ENCODE peak calls at places on chromosomes 11 and 22, in five cellular contexts. J, O, N, Z and Y are unnamed samples.

GRCh38 chr11:22192289-22192641 is 620 bp upstream of the ANO5 start:
- DNase-seq in Z (no peak), J (no peak), N (no peak), O (no peak), Y (no peak)

GRCh38 chr22:50102946-50103345 is 13.1 kb downstream of the MOV10L1 start:
- DNase-seq in Z (no peak), O (no peak), N (no peak), J (no peak), Y (no peak)

GRCh38 chr11:82462588-82462987 is 271.1 kb downstream of the FAM181B start:
- DNase-seq in Z (no peak), O (no peak), J (no peak), N (no peak), Y (no peak)

GRCh38 chr22:24338701-24339451 is 68.2 kb downstream of the SPECC1L start:
- DNase-seq in Z (no peak), N (no peak), O (no peak), J (no peak), Y (no peak)

GRCh38 chr11:106091480-106092123 is 14.1 kb downstream of the AASDHPPT start:
- DNase-seq in Z (no peak), O (no peak), N (no peak), J (peak; percentile 80), Y (no peak)

GRCh38 chr22:50544746-50545253 is 899 bp upstream of the KLHDC7B start:
- DNase-seq in N (no peak), Z (peak; percentile 75), J (no peak), O (peak; percentile 37), Y (no peak)

GRCh38 chr11:71129624-71130023 is 122.8 kb downstream of the SHANK2 start:
- DNase-seq in N (no peak), Z (no peak), O (no peak), J (no peak), Y (no peak)

GRCh38 chr22:27223317-27224177 is 566.2 kb downstream of the MIAT start:
- DNase-seq in Z (no peak), N (peak; percentile 83), O (no peak), J (peak; percentile 96), Y (no peak)

GRCh38 chr11:2507945-2508749 is 63.3 kb downstream of the KCNQ1 start:
- DNase-seq in O (no peak), N (no peak), Z (no peak), J (no peak), Y (no peak)

GRCh38 chr11:70661763-70662501 is 263.6 kb downstream of the CTTN start:
- DNase-seq in Z (no peak), O (no peak), J (peak; percentile 22), N (no peak), Y (no peak)

GRCh38 chr11:28144808-28145207 is 36.6 kb downstream of the METTL15 start:
- DNase-seq in N (no peak), Z (no peak), O (no peak), J (peak; percentile 64), Y (peak; percentile 58)

GRCh38 chr22:23129149-23129548 is 12.6 kb downstream of the RSPH14 start:
- DNase-seq in J (no peak), O (no peak), Z (no peak), N (no peak), Y (no peak)

GRCh38 chr11:92893276-92893675 is 76.2 kb upstream of the MTNR1B start:
- DNase-seq in O (no peak), N (no peak), Z (no peak), J (no peak), Y (no peak)

GRCh38 chr11:67062526-67063373 is 6.1 kb downstream of the RHOD start:
- DNase-seq in Z (peak; percentile 95), O (no peak), N (no peak), J (no peak), Y (no peak)

GRCh38 chr22:42758929-42759629 is 38.4 kb upstream of the A4GALT start:
- DNase-seq in O (no peak), Z (no peak), J (peak; percentile 83), N (no peak), Y (no peak)

GRCh38 chr11:82315093-82315492 is 418.6 kb downstream of the FAM181B start:
- DNase-seq in N (no peak), O (no peak), J (no peak), Z (no peak), Y (no peak)

GRCh38 chr22:17562906-17563870 is at the start of gene SLC25A18:
- DNase-seq in O (no peak), J (peak; percentile 80), Z (no peak), N (no peak), Y (peak; percentile 25)
- TF ChIP-seq CTCF in O (no peak), J (peak; percentile 29), Z (no peak), N (peak; percentile 8), Y (peak; percentile 39)

DNA sequence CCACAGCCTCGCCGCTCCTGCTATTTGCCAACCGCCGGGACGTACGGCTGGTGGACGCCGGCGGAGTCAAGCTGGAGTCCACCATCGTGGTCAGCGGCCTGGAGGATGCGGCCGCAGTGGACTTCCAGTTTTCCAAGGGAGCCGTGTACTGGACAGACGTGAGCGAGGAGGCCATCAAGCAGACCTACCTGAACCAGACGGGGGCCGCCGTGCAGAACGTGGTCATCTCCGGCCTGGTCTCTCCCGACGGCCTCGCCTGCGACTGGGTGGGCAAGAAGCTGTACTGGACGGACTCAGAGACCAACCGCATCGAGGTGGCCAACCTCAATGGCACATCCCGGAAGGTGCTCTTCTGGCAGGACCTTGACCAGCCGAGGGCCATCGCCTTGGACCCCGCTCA is 35.5 kb downstream of the LRP5 start:
- DNase-seq in J (no peak), Z (no peak), N (no peak), O (no peak), Y (no peak)
- TF ChIP-seq CTCF in J (no peak), Z (no peak), N (no peak), O (no peak), Y (no peak)

DNA sequence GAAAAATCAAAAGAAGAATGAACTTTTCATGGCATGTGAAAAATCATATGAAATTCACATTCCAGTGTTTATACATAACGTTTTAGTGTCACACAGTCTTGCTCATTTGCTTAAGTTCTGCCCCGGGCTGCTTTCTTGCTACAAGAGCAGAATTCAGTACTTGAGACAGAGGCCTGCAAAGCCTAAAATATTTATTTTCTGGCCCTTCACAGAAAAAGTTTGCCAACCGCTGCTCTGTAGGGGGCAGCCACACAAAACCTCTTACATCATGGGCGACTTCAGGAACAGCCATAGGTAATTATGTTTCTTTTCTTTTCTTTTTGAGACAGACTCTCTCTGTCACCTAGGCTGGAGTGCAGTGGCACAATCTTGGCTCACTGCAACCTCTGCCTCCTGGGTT is 1.0 kb upstream of the ATG2A start:
- DNase-seq in O (peak; percentile 22), Z (no peak), J (peak; percentile 72), N (no peak), Y (no peak)
- TF ChIP-seq CTCF in O (peak; percentile 53), Z (peak; percentile 37), J (peak; percentile 39), N (peak; percentile 28), Y (peak; percentile 43)

GRCh38 chr22:29426476-29426875 is 11.9 kb upstream of the RFPL1 start:
- DNase-seq in O (no peak), N (no peak), Z (no peak), J (no peak), Y (no peak)
- TF ChIP-seq CTCF in O (no peak), N (no peak), Z (no peak), J (no peak), Y (no peak)

DNA sequence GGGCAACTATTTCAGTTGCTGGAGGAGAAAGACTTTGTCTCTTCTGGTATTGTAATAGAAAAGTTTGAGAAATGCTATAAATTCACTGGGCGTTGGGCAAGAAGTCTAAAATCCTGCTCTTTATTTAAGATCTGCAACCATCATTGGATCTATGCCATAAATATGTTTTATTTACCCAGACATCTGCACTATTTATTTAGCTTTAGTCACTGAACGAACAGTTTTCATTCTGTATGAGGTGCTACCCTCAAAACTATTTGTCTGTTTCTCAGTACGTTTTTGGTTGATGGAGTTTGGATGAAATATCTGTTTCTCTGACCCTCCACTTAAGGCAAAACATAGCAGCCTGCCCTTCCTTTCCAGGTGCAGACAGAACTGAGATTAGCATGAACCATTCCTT is 171.5 kb downstream of the SNX19 start:
- DNase-seq in N (no peak), J (no peak), O (no peak), Z (no peak), Y (no peak)
- TF ChIP-seq CTCF in N (no peak), J (no peak), O (no peak), Z (no peak), Y (no peak)

DNA sequence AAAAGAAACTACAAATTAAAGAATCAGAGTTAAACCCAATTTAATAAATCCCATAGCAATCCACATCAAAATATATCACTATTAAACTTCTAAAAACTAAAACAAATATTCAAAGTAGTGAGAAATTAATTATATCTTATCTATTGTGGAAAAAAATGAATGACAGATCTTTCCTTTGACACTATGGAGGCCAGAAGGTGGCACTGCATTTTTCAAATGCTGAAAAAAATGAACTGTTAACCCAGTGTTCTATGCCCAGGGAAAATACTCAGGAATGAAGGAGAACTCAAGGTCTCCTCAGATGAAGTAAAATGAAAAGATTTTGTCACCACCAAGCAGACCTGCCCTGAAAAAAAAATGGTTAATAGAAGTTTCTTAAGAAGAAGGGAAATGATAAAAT is 27.7 kb downstream of the TYR start:
- DNase-seq in O (no peak), Z (no peak), J (no peak), N (no peak), Y (no peak)
- TF ChIP-seq CTCF in O (no peak), Z (peak; percentile 49), J (no peak), N (peak; percentile 5), Y (peak; percentile 51)

GRCh38 chr11:1485504-1485885 is 1.1 kb downstream of the MOB2 start:
- DNase-seq in Z (no peak), J (no peak), N (no peak), O (no peak), Y (no peak)

GRCh38 chr11:1487851-1488574 is 1.4 kb upstream of the MOB2 start:
- DNase-seq in Z (no peak), N (no peak), O (no peak), J (no peak), Y (no peak)

GRCh38 chr11:1487091-1487850 is 692 bp upstream of the MOB2 start:
- DNase-seq in N (no peak), Z (peak; percentile 44), J (no peak), O (no peak), Y (no peak)

GRCh38 chr11:1484716-1485503 is 1.7 kb downstream of the MOB2 start:
- DNase-seq in Z (no peak), O (no peak), N (no peak), J (no peak), Y (no peak)

DNA sequence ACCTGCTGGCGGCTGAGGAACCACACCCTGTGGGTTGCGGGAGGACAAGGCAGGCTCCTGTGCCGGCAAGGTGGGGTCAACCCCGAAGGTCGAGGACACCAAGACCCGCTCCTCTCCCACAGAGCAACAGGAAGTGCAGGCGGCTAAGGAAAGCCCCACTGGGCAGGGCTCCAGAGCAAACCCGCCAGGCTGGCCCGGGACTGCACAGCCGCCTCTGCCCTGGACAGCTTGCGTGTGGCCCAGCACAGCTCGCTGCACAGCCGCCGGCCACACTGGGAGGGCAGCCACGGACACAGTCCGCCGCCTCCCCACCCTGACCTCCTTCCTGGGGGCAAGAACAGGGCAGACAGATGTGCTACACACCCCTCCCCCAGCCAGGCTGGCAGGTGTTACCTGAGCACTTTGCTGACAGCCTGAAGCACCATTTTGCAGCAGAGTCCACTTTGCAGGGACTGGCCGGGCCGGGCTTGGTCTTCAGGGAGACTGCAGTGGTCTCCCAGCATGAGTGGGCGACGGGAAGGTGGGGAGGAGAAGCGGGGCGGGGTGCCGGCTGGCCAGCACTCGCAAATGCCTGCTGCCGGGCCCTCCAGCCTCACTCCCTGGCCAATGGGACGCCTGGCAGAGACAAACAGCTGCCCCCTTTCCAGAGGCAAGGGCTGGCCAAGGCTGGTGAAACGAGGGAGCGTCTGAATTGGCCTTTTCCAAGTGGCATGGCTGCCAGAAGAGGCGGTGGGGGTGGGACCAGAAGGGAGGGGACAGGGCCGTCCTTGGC is at the start of gene MOB2:
- DNase-seq in N (no peak), O (no peak), J (peak; percentile 20), Z (no peak), Y (no peak)
- TF ChIP-seq CTCF in N (no peak), O (no peak), J (no peak), Z (no peak), Y (peak; percentile 3)